ENCODE peak calls at places on chromosome 10, in ten cellular contexts. E is RWPE2, O is hepatocyte, U is upper lobe of right lung, P is Panc1, V is prostate gland, Q is astrocyte of the cerebellum, D is SK-N-SH, J is ascending aorta, K is A549. Y is an unnamed sample.

GRCh38 chr10:103814626-103815370 is 40.6 kb downstream of the SH3PXD2A start:
- DNase-seq in E (no peak), O (peak), U (peak), P (no peak), V (no peak), Q (no peak), D (no peak), J (no peak), K (no peak), Y (no peak)

GRCh38 chr10:114437456-114438292 is 33.4 kb upstream of the AFAP1L2 start:
- DNase-seq in E (no peak), O (peak), U (no peak), P (peak), V (no peak), Q (no peak), D (peak), J (no peak), K (peak), Y (no peak)

GRCh38 chr10:132309466-132309865 is 1.7 kb upstream of the STK32C start:
- DNase-seq in E (no peak), O (no peak), U (no peak), P (no peak), V (no peak), Q (no peak), D (no peak), J (no peak), K (no peak), Y (no peak)

GRCh38 chr10:92080244-92080643 is 156.7 kb downstream of the BTAF1 start:
- DNase-seq in E (no peak), O (no peak), U (no peak), P (no peak), V (no peak), Q (no peak), D (no peak), J (no peak), K (no peak), Y (no peak)

GRCh38 chr10:102675887-102676616 is 31.8 kb downstream of the TRIM8 start:
- DNase-seq in E (no peak), O (peak), U (no peak), P (no peak), V (no peak), Q (peak), D (no peak), J (no peak), K (no peak), Y (peak)

GRCh38 chr10:120283093-120283492 is 173.9 kb upstream of the PLPP4 start:
- DNase-seq in E (no peak), O (no peak), U (no peak), P (no peak), V (no peak), Q (no peak), D (no peak), J (no peak), K (no peak), Y (no peak)

GRCh38 chr10:122144199-122144598 is 126.9 kb upstream of the BTBD16 start:
- DNase-seq in E (no peak), O (no peak), U (no peak), P (no peak), V (no peak), Q (no peak), D (no peak), J (no peak), K (no peak), Y (no peak)

GRCh38 chr10:79562135-79562756 is 2.0 kb upstream of the SFTPA2 start:
- DNase-seq in E (no peak), O (peak), U (peak), P (peak), V (peak), Q (peak), D (peak), J (no peak), K (peak), Y (peak)

GRCh38 chr10:68153473-68154210 is 44.4 kb downstream of the MYPN start:
- DNase-seq in E (peak), O (peak), U (no peak), P (peak), V (no peak), Q (peak), D (peak), J (peak), K (peak), Y (peak)

GRCh38 chr10:103276941-103277712 is at the start of gene INA:
- DNase-seq in E (no peak), O (peak), U (no peak), P (no peak), V (no peak), Q (no peak), D (peak), J (no peak), K (peak), Y (no peak)

GRCh38 chr10:62708569-62708968 is 96.0 kb upstream of the ADO start:
- DNase-seq in E (no peak), O (no peak), U (no peak), P (no peak), V (no peak), Q (no peak), D (no peak), J (no peak), K (no peak), Y (no peak)
- H3K4me3 ChIP-seq in E (no peak), O (no peak), U (no peak), P (no peak), V (no peak), Q (no peak), D (no peak), J (no peak), K (no peak), Y (no peak)

GRCh38 chr10:34024708-34025425 is 690.4 kb upstream of the NRP1 start:
- DNase-seq in E (no peak), O (peak), U (no peak), P (no peak), V (no peak), Q (no peak), D (no peak), J (no peak), K (no peak), Y (no peak)
- TF ChIP-seq CTCF in E (no peak), O (peak), U (no peak), P (peak), V (no peak), Q (no peak), D (peak), J (no peak), K (no peak), Y (peak)

DNA sequence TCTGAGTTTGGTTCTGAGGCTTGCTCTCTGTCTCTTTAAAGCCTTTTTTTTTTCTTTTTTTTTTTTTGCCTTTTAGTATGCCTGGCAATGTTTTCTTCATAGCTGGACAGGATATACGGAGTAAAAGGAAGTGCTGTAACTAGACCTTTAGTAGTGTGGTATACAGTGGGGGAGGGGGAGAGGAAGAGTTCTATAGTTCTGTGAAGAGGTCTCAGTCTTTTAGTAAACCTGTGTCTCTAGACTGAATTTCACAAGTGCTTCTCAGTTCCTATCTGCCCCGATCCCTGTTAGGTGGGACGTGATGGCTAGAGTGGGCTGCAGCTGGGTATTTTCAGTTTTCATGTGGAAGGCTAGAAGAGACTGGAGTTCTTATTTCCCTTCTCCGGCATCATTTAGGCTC is 3.1 kb upstream of the ABCC2 start:
- DNase-seq in E (no peak), O (peak), U (no peak), P (peak), V (no peak), Q (peak), D (no peak), J (no peak), K (no peak), Y (peak)
- H3K4me3 ChIP-seq in E (peak), O (no peak), U (no peak), P (peak), V (no peak), Q (no peak), D (peak), J (no peak), K (peak), Y (peak)

DNA sequence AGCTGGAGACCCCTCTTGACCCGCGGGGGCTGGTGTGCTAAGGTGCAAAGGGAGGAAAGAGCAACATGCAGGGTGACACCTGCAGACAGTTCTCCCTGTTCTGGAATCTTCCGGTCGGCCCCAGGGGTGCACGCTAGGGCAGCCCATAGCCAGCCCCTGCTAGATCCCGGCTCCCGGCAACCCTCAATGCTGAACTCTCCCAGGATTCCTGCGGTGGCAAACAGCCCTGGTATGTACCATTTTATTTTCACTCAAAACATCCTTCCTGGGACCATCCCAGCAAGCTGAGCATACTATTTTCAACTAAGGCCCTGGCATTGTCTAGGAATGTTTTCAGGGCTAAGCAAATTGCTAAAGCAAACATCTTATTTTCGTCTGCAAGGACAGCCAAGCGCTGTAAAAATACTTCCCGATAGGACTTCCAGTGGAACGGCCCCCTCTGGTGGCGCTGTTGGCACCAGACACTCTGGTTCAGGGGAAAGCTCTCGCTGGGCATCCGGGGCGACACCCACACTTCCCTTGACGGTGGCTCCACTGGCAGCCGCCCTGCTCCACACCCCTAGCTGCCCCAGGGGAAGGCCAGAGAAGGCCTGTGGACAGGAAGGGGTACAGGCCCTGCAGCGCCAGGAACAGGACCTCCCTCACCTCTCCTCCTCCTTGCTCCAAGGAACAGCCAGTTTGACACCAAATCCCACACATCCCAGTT is 99.4 kb downstream of the CTBP2 start:
- DNase-seq in E (no peak), O (peak), U (peak), P (no peak), V (peak), Q (peak), D (peak), J (peak), K (peak), Y (no peak)
- TF ChIP-seq CTCF in E (peak), O (peak), U (peak), P (peak), V (peak), Q (peak), D (peak), J (peak), K (peak), Y (peak)

GRCh38 chr10:17232276-17232987 is 4.4 kb downstream of the VIM start:
- DNase-seq in E (no peak), O (no peak), U (no peak), P (no peak), V (no peak), Q (no peak), D (no peak), J (no peak), K (no peak), Y (no peak)
- H3K4me3 ChIP-seq in E (no peak), O (peak), U (peak), P (peak), V (no peak), Q (peak), D (peak), J (peak), K (peak), Y (peak)

DNA sequence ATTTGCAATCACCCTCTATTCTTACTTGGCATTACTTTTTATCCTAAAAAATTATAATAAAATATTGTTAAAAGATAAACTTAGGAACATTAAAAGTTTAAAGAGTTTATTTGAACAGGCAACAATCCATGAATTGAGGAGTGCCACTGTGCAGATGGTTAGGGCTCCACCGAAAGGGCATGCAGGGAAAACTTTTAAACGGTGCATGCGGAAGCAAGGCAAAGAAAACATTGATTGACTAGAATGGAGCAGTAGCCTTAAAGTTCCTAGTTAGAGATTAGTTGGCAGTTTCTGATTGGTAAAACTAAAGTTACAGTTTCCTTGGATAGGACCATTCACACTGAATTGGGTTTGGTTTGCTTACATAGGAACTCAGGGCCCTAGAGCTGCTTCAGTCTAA is 17.3 kb downstream of the CC2D2B start:
- DNase-seq in E (no peak), O (no peak), U (no peak), P (no peak), V (no peak), Q (no peak), D (no peak), J (no peak), K (no peak), Y (no peak)
- TF ChIP-seq CTCF in E (no peak), O (no peak), U (no peak), P (peak), V (no peak), Q (no peak), D (no peak), J (no peak), K (no peak), Y (no peak)

DNA sequence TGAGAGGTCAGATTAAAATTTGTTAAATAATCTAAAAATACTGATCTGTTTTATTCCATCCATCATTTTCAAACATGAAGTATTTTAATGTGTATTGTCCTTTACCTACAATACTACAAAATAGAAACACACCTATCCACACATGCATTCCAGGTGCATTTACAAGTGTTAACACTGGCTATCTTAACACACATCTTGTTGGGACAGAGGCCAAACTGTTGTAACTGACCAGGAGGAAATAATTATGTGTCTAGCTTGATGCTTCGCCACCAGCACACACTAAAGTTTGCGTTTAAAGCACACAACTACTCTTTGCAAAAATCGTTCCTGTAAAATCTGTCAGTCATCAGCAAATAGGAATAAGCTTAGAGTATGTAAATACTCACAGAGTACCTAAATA is 2.8 kb downstream of the PANK1 start:
- DNase-seq in E (no peak), O (no peak), U (no peak), P (no peak), V (peak), Q (no peak), D (no peak), J (no peak), K (no peak), Y (no peak)
- H3K4me3 ChIP-seq in E (no peak), O (peak), U (no peak), P (no peak), V (no peak), Q (no peak), D (no peak), J (no peak), K (no peak), Y (no peak)

GRCh38 chr10:123289432-123289831 is 135.2 kb downstream of the BUB3 start:
- DNase-seq in E (no peak), O (no peak), U (no peak), P (no peak), V (no peak), Q (no peak), D (no peak), J (no peak), K (no peak), Y (no peak)

GRCh38 chr10:123278445-123278844 is 124.2 kb downstream of the BUB3 start:
- DNase-seq in E (no peak), O (no peak), U (no peak), P (no peak), V (no peak), Q (no peak), D (no peak), J (no peak), K (no peak), Y (no peak)

GRCh38 chr10:123287594-123288247 is 133.5 kb downstream of the BUB3 start:
- DNase-seq in E (peak), O (no peak), U (no peak), P (peak), V (no peak), Q (peak), D (peak), J (no peak), K (peak), Y (no peak)

DNA sequence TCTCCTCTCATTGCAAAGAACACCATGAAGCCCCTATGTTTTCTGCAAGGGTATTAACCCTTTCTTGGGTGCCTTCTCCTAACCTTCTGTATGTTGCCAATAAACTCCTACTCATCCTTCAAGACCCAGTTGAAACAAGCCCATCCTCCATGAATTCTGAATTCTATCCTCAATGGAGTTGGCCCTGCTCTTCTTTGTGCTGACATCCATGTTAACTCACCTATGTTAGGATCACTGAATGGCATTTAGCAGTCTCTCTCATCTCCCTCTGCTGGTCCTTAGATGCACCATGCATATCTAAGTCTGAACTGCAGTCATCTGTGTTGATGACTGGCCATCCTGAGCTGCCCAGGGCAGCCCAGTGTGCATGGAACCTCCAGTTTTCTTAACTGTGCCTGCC is 129.8 kb downstream of the BUB3 start:
- DNase-seq in E (no peak), O (no peak), U (no peak), P (no peak), V (no peak), Q (no peak), D (no peak), J (no peak), K (no peak), Y (no peak)
- TF ChIP-seq CTCF in E (no peak), O (peak), U (no peak), P (peak), V (no peak), Q (peak), D (no peak), J (no peak), K (no peak), Y (no peak)

DNA sequence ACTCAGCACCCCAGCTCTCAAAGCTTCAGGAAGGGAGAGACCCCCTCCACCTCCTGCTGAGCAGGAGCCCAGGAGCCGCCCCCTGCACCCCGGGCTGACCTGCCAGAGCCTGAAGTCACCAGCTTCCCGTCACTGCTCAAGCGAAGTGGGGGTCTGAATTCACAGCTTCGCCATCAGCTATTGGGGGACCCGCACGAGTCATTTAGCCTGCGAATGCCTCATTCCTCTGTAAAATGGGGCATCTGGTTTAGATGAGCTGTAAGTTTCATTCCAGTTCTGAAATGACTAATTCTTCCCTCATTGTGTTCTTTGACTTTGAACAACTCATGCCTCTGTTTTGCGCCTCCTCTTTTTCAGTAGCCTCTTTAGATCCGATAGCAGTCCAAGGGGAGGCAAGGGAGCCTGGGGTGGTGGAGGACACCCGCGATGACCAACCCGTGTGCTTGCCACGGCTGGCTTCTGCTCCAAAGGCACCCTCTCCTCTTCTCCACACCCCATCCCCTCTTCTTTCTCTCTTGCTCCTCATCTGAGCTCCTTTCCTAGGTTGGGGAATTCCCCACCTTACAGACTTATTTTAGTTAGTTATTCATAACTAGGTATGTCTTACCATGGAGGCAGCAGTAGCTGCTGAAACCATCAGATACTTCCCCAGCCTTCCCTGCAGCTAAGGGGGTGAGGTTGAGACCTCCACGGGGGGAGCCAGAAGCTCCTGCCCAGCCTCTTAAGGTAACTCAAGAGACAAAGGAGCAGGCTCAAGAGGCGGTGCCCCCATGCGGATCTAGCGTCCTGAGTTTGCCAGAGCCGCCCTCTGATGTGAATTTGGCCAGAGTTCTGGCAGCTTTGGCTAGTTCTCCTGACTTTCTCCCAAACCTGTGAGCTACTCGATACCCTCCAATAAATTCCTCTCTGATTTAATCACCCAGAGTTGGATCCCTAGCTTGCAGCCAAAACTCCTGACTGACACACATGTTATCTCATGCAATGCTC is 47.7 kb downstream of the RBM17 start:
- DNase-seq in E (no peak), O (no peak), U (no peak), P (no peak), V (no peak), Q (peak), D (peak), J (no peak), K (no peak), Y (peak)
- H3K4me3 ChIP-seq in E (no peak), O (no peak), U (no peak), P (no peak), V (no peak), Q (no peak), D (peak), J (no peak), K (no peak), Y (peak)

GRCh38 chr10:77049896-77050295 is 587.7 kb downstream of the KCNMA1 start:
- DNase-seq in E (no peak), O (no peak), U (no peak), P (no peak), V (no peak), Q (no peak), D (no peak), J (no peak), K (no peak), Y (no peak)
- TF ChIP-seq CTCF in E (no peak), O (no peak), U (no peak), P (no peak), V (no peak), Q (no peak), D (no peak), J (no peak), K (no peak), Y (no peak)

Y was measured in HFF-Myc.